ENCODE peak calls at places on chromosomes 5 and 9, in five cellular contexts. O is mammary epithelial cell, Y is fibroblast of lung, G is mesendoderm, J is IMR-90. F is an unnamed sample.
A peak's percentile ranks its signal among the peaks of the same experiment; 100 is the strongest.

GRCh38 chr5:54135042-54135441 is 175.3 kb downstream of the ARL15 start:
- DNase-seq in O (peak; percentile 37), Y (peak; percentile 52), J (peak; percentile 48), G (peak; percentile 14), F (no peak)

GRCh38 chr5:154221371-154221896 is 30.9 kb downstream of the GALNT10 start:
- DNase-seq in Y (peak; percentile 100), G (peak; percentile 49), J (peak; percentile 89), O (peak; percentile 88), F (no peak)

GRCh38 chr5:124819201-124819600 is 72.8 kb upstream of the ZNF608 start:
- DNase-seq in J (no peak), O (peak; percentile 39), G (no peak), Y (no peak), F (no peak)

GRCh38 chr9:115847245-115847644 is 306.3 kb upstream of the PAPPA start:
- DNase-seq in J (peak; percentile 86), G (no peak), Y (peak; percentile 72), O (peak; percentile 72), F (no peak)

GRCh38 chr5:36734422-36734821 is 128.0 kb downstream of the SLC1A3 start:
- DNase-seq in J (peak; percentile 36), Y (peak; percentile 13), O (peak; percentile 10), G (peak; percentile 41), F (peak; percentile 31)

GRCh38 chr5:54611290-54611951 is 93.9 kb downstream of the SNX18 start:
- DNase-seq in J (no peak), Y (peak; percentile 55), O (no peak), G (no peak), F (no peak)

GRCh38 chr5:95022967-95023695 is 261.8 kb downstream of the MCTP1 start:
- DNase-seq in Y (peak; percentile 15), G (no peak), J (no peak), O (peak; percentile 13), F (no peak)

GRCh38 chr5:9498541-9499497 is 47.1 kb downstream of the SEMA5A start:
- DNase-seq in G (peak; percentile 82), O (peak; percentile 47), Y (no peak), J (peak; percentile 20), F (peak; percentile 1)

GRCh38 chr9:25964239-25964638 is 286.0 kb upstream of the TUSC1 start:
- DNase-seq in O (peak; percentile 59), Y (peak; percentile 54), J (peak; percentile 82), G (peak; percentile 95), F (peak; percentile 62)

GRCh38 chr9:131237931-131238401 is 38.3 kb downstream of the FAM78A start:
- DNase-seq in O (peak; percentile 48), Y (peak; percentile 92), J (peak; percentile 88), G (peak; percentile 67), F (peak; percentile 60)

GRCh38 chr5:111670826-111671492 is 86.0 kb downstream of the NREP start:
- DNase-seq in G (no peak), Y (no peak), J (peak; percentile 30), O (peak; percentile 91), F (no peak)

GRCh38 chr9:88923653-88924284 is 67.5 kb upstream of the S1PR3 start:
- DNase-seq in J (no peak), G (no peak), Y (no peak), O (no peak), F (no peak)

GRCh38 chr5:28714887-28715286 is 1676.5 kb upstream of the CDH9 start:
- DNase-seq in J (no peak), O (no peak), Y (no peak), G (no peak), F (no peak)

GRCh38 chr5:34811691-34812090 is 27.3 kb upstream of the TTC23L start:
- DNase-seq in J (no peak), O (no peak), Y (peak; percentile 52), G (no peak), F (no peak)

GRCh38 chr5:167720201-167720600 is 571.2 kb upstream of the WWC1 start:
- DNase-seq in J (peak; percentile 35), Y (peak; percentile 34), O (no peak), G (no peak), F (no peak)

GRCh38 chr9:137314561-137315560 is 12.8 kb upstream of the NRARP start:
- DNase-seq in Y (no peak), G (no peak), O (no peak), J (no peak), F (no peak)

GRCh38 chr9:19720374-19720773 is 68.5 kb downstream of the SLC24A2 start:
- DNase-seq in J (peak; percentile 39), Y (peak; percentile 13), O (peak; percentile 27), G (peak; percentile 51), F (no peak)

GRCh38 chr9:136289651-136290507 is 14.0 kb downstream of the CCDC187 start:
- DNase-seq in G (no peak), J (no peak), Y (no peak), O (no peak), F (peak; percentile 41)

GRCh38 chr5:135386096-135386495 is 12.9 kb downstream of the MACROH2A1 start:
- DNase-seq in Y (peak; percentile 47), G (no peak), O (peak; percentile 93), J (peak; percentile 50), F (no peak)

GRCh38 chr9:77820293-77820954 is 172.3 kb upstream of the GNA14 start:
- DNase-seq in Y (peak; percentile 83), O (peak; percentile 70), J (peak; percentile 83), G (no peak), F (no peak)

GRCh38 chr9:88503101-88503844 is 31.7 kb upstream of the NXNL2 start:
- DNase-seq in G (no peak), Y (no peak), O (no peak), J (no peak), F (no peak)

GRCh38 chr9:128552744-128553221 is 396 bp downstream of the SPTAN1 start:
- DNase-seq in Y (peak; percentile 32), J (no peak), O (no peak), G (peak; percentile 65), F (peak; percentile 68)

GRCh38 chr9:6173914-6174313 is 41.7 kb upstream of the IL33 start:
- DNase-seq in G (no peak), Y (no peak), O (no peak), J (no peak), F (no peak)

GRCh38 chr5:98365126-98365525 is 408.3 kb upstream of the RGMB start:
- DNase-seq in J (no peak), Y (no peak), O (no peak), G (no peak), F (no peak)

GRCh38 chr9:75850459-75851200 is 39.8 kb upstream of the PCSK5 start:
- DNase-seq in G (no peak), J (no peak), Y (no peak), O (no peak), F (no peak)

GRCh38 chr5:111635151-111635945 is 121.6 kb downstream of the NREP start:
- DNase-seq in Y (peak; percentile 9), O (no peak), G (no peak), J (no peak), F (no peak)

GRCh38 chr5:127340606-127341005 is 50.0 kb downstream of the MEGF10 start:
- DNase-seq in Y (no peak), J (no peak), O (no peak), G (no peak), F (no peak)
- H3K4me2 ChIP-seq in Y (no peak overlapping the region), J (no peak overlapping the region), O (no peak overlapping the region), G (no peak overlapping the region), F (no peak overlapping the region)

GRCh38 chr5:134027203-134027582 is 22.4 kb upstream of the VDAC1 start:
- DNase-seq in Y (no peak), G (no peak), J (no peak), O (no peak), F (no peak)
- H3K4me2 ChIP-seq in Y (no peak overlapping the region), G (no peak overlapping the region), J (no peak overlapping the region), O (no peak overlapping the region), F (no peak overlapping the region)

GRCh38 chr5:141508440-141508807 is 19.5 kb downstream of the PCDHGC5 start:
- DNase-seq in Y (no peak), J (no peak), G (no peak), O (no peak), F (peak; percentile 50)
- H3K4me2 ChIP-seq in Y (peak overlapping the region; percentile 83), J (peak overlapping the region; percentile 44), G (peak overlapping the region; percentile 25), O (peak overlapping the region; percentile 47), F (peak overlapping the region; percentile 94)

DNA sequence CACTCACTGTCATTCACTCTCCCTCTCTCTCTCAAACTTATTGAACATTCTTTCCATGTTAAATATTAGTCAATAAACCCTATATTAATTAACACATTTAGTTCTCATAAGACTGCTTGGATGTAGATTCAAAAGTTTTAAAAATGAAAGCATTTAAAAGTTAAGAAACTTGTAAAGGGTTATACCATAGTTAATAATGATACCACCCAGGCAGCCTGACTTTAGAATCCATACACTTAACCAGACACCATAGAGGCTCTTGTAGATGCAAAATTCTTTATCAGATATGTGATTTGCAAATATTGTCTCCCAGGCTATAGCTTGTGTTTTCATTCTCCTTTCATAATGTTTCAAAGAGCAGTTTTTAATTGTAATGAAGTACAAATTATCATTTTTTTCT is 335.8 kb upstream of the ACTBL2 start:
- DNase-seq in Y (no peak), G (no peak), O (no peak), J (no peak), F (no peak)
- H3K4me2 ChIP-seq in Y (no peak overlapping the region), G (no peak overlapping the region), O (no peak overlapping the region), J (no peak overlapping the region), F (no peak overlapping the region)

GRCh38 chr9:126438757-126439401 is 112.2 kb downstream of the MVB12B start:
- DNase-seq in J (no peak), O (no peak), G (no peak), Y (no peak), F (no peak)
- H3K4me2 ChIP-seq in J (no peak overlapping the region), O (no peak overlapping the region), G (no peak overlapping the region), Y (no peak overlapping the region), F (no peak overlapping the region)

GRCh38 chr5:60455589-60455988 is 244.4 kb downstream of the DEPDC1B start:
- DNase-seq in J (no peak), Y (no peak), O (peak; percentile 73), G (no peak), F (no peak)

GRCh38 chr5:60453186-60453976 is 246.6 kb downstream of the DEPDC1B start:
- DNase-seq in J (no peak), Y (no peak), O (peak; percentile 60), G (no peak), F (no peak)

GRCh38 chr5:60457256-60457655 is 242.7 kb downstream of the DEPDC1B start:
- DNase-seq in O (no peak), G (no peak), Y (no peak), J (no peak), F (no peak)

GRCh38 chr5:60463179-60463868 is 236.6 kb downstream of the DEPDC1B start:
- DNase-seq in O (peak; percentile 17), G (no peak), Y (peak; percentile 63), J (no peak), F (no peak)

DNA sequence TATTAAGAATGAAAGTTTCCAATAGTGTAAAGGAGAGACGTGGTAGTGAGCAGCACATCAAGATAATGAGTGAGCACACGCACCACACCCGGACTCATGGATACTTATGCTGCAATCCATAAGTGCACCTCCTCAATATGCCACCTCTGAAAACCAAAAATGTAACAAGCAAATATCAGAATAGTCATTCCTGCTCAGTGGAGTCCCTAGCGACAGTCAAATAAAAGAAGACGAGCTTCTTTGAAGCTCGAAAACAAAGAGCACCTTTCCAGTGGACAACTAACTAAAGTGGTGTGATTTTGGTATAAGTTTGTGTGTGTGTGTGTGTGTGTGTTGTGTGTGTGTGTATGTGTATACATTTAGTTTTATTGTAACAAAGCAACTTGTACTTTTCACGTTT is 241.3 kb downstream of the DEPDC1B start:
- DNase-seq in G (no peak), O (no peak), J (no peak), Y (no peak), F (no peak)
- H3K4me2 ChIP-seq in G (no peak overlapping the region), O (no peak overlapping the region), J (no peak overlapping the region), Y (no peak overlapping the region), F (no peak overlapping the region)

F was measured in OCI-LY7.